ENCODE peak calls at places on chromosomes 1 and 21, in seven cellular contexts. Z, K, P, N, U, H and G are unnamed samples.

GRCh38 chr1:117188268-117189108 is 22.2 kb downstream of the VTCN1 start:
- DNase-seq in U (no peak), P (no peak), K (no peak), Z (no peak), H (peak), N (no peak), G (no peak)

GRCh38 chr1:90557706-90558105 is 159.4 kb downstream of the BARHL2 start:
- DNase-seq in Z (no peak), H (no peak), N (no peak), P (no peak), U (no peak), K (peak), G (no peak)

GRCh38 chr1:206766251-206766856 is 4.2 kb upstream of the IL19 start:
- DNase-seq in K (no peak), P (peak), U (no peak), Z (no peak), H (peak), N (peak), G (peak)

GRCh38 chr1:45569962-45570581 is 13.8 kb upstream of the NASP start:
- DNase-seq in N (peak), U (peak), H (peak), P (peak), K (peak), Z (no peak), G (peak)

GRCh38 chr21:37460196-37460595 is 93.6 kb downstream of the DYRK1A start:
- DNase-seq in H (no peak), Z (no peak), P (no peak), K (peak), N (no peak), U (no peak), G (peak)

GRCh38 chr1:110135268-110136065 is 14.8 kb upstream of the SLC6A17 start:
- DNase-seq in H (no peak), N (no peak), P (no peak), Z (no peak), U (no peak), K (peak), G (no peak)

GRCh38 chr1:226438007-226438406 is 30.1 kb upstream of the PARP1 start:
- DNase-seq in N (no peak), P (peak), Z (no peak), K (peak), U (no peak), H (peak), G (no peak)

GRCh38 chr1:204834752-204835151 is 35.9 kb upstream of the NFASC start:
- DNase-seq in P (no peak), H (no peak), Z (no peak), N (no peak), K (peak), U (no peak), G (no peak)

GRCh38 chr1:94544706-94545490 is 3.3 kb upstream of the F3 start:
- DNase-seq in H (peak), P (peak), U (no peak), K (no peak), N (no peak), Z (no peak), G (no peak)

GRCh38 chr1:155127105-155127671 is 488 bp upstream of the EFNA1 start:
- DNase-seq in Z (peak), K (peak), U (peak), P (no peak), H (peak), N (no peak), G (peak)

GRCh38 chr1:116334015-116334547 is 39.0 kb upstream of the ATP1A1 start:
- DNase-seq in H (peak), N (no peak), U (no peak), P (peak), Z (no peak), K (peak), G (no peak)